ENCODE peak calls at places on chromosomes 6 and 20, in five cellular contexts. Z is HT1080; F is amygdala; H is stimulated activated CD4-positive, alpha-beta T cell treated with anti-CD3 and anti-CD28 coated beads, TNF-alpha, amount 100 ng/mL, for 24 hours; G is T1000. C is an unnamed sample.

GRCh38 chr6:37699138-37699766 is 1.6 kb upstream of the MDGA1 start:
- DNase-seq in Z (no peak), F (no peak), H (no peak), G (no peak), C (no peak)

GRCh38 chr6:145213614-145214013 is 521.7 kb downstream of the EPM2A start:
- DNase-seq in Z (no peak), F (no peak), H (no peak), G (no peak), C (no peak)

GRCh38 chr6:13354331-13355042 is 26.1 kb upstream of the TBC1D7 start:
- DNase-seq in Z (peak), F (no peak), H (no peak), G (no peak), C (no peak)

GRCh38 chr6:170063851-170064617 is 226.8 kb downstream of the DLL1 start:
- DNase-seq in Z (no peak), F (no peak), H (no peak), G (no peak), C (no peak)

GRCh38 chr20:16397053-16397452 is 176.2 kb downstream of the KIF16B start:
- DNase-seq in Z (no peak), F (peak), H (no peak), G (no peak), C (no peak)

GRCh38 chr20:51446656-51447055 is 95.9 kb downstream of the NFATC2 start:
- DNase-seq in Z (peak), F (no peak), H (no peak), G (peak), C (no peak)

GRCh38 chr6:2725999-2726567 is 24.6 kb downstream of the MYLK4 start:
- DNase-seq in Z (peak), F (no peak), H (no peak), G (no peak), C (no peak)

GRCh38 chr6:135105710-135106109 is 51.1 kb upstream of the HBS1L start:
- DNase-seq in Z (no peak), F (no peak), H (no peak), G (no peak), C (no peak)

GRCh38 chr20:57620274-57620990 is at the start of gene ZBP1:
- DNase-seq in Z (peak), F (no peak), H (peak), G (no peak), C (no peak)

GRCh38 chr6:96227135-96227534 is 211.4 kb downstream of the FUT9 start:
- DNase-seq in Z (peak), F (no peak), H (no peak), G (no peak), C (no peak)

GRCh38 chr20:52889225-52889624 is 82.9 kb upstream of the TSHZ2 start:
- DNase-seq in Z (no peak), F (no peak), H (no peak), G (peak), C (no peak)

GRCh38 chr20:57474816-57475215 is 50.1 kb downstream of the CTCFL start:
- DNase-seq in Z (no peak), F (no peak), H (no peak), G (no peak), C (no peak)

GRCh38 chr6:142913036-142913510 is 31.9 kb downstream of the HIVEP2 start:
- DNase-seq in Z (no peak), F (no peak), H (no peak), G (no peak), C (no peak)

GRCh38 chr6:164692772-164693171 is 616.6 kb downstream of the C6orf118 start:
- DNase-seq in Z (no peak), F (no peak), H (no peak), G (no peak), C (no peak)

GRCh38 chr20:50628326-50628725 is 63.0 kb downstream of the RIPOR3 start:
- DNase-seq in Z (no peak), F (no peak), H (no peak), G (no peak), C (peak)

GRCh38 chr20:61500791-61501321 is 248.8 kb downstream of the CDH4 start:
- DNase-seq in Z (no peak), F (no peak), H (no peak), G (no peak), C (no peak)

GRCh38 chr6:90483116-90483839 is 103.6 kb downstream of the MAP3K7 start:
- DNase-seq in Z (peak), F (no peak), H (no peak), G (no peak), C (no peak)

GRCh38 chr20:49468412-49468811 is 14.1 kb downstream of the KCNB1 start:
- DNase-seq in Z (no peak), F (no peak), H (no peak), G (no peak), C (no peak)

GRCh38 chr20:24328901-24329300 is 140.5 kb upstream of the SYNDIG1 start:
- DNase-seq in Z (peak), F (no peak), H (no peak), G (no peak), C (no peak)

GRCh38 chr6:89843070-89843469 is 13.4 kb downstream of the CASP8AP2 start:
- DNase-seq in Z (no peak), F (no peak), H (no peak), G (no peak), C (no peak)

GRCh38 chr20:24048014-24048611 is 59.5 kb upstream of the GGTLC1 start:
- DNase-seq in Z (no peak), F (no peak), H (no peak), G (no peak), C (no peak)

GRCh38 chr20:21376631-21377030 is 20.7 kb downstream of the NKX2-4 start:
- DNase-seq in Z (no peak), F (no peak), H (no peak), G (no peak), C (no peak)

GRCh38 chr6:51959744-51960383 is 127.5 kb downstream of the PKHD1 start:
- DNase-seq in Z (peak), F (peak), H (no peak), G (peak), C (peak)

GRCh38 chr20:59800309-59800708 is 133.1 kb downstream of the SYCP2 start:
- DNase-seq in Z (no peak), F (no peak), H (no peak), G (no peak), C (no peak)

GRCh38 chr20:21554376-21554890 is 40.6 kb upstream of the NKX2-2 start:
- DNase-seq in Z (no peak), F (no peak), H (no peak), G (no peak), C (no peak)

GRCh38 chr6:168554472-168554871 is 113.5 kb downstream of the SMOC2 start:
- DNase-seq in Z (no peak), F (no peak), H (no peak), G (no peak), C (no peak)

GRCh38 chr20:3409417-3409816 is 1.9 kb upstream of the DNAAF9 start:
- DNase-seq in Z (no peak), F (no peak), H (no peak), G (no peak), C (no peak)

GRCh38 chr20:20466341-20466879 is 98.5 kb downstream of the INSM1 start:
- DNase-seq in Z (peak), F (no peak), H (no peak), G (no peak), C (no peak)

GRCh38 chr6:107670792-107671199 is 153.3 kb downstream of the SCML4 start:
- DNase-seq in Z (peak), F (no peak), H (no peak), G (no peak), C (no peak)

GRCh38 chr6:82264824-82265223 is 17.3 kb upstream of the IBTK start:
- DNase-seq in Z (no peak), F (no peak), H (no peak), G (no peak), C (no peak)

GRCh38 chr6:33905081-33905609 is 101.3 kb upstream of the MLN start:
- DNase-seq in Z (no peak), F (no peak), H (no peak), G (no peak), C (no peak)

GRCh38 chr6:45637611-45638257 is 260.0 kb upstream of the SUPT3H start:
- DNase-seq in Z (no peak), F (no peak), H (no peak), G (no peak), C (no peak)

GRCh38 chr6:100260584-100260983 is 204.1 kb downstream of the SIM1 start:
- DNase-seq in Z (peak), F (no peak), H (no peak), G (no peak), C (no peak)

GRCh38 chr6:121881974-121882667 is 446.7 kb downstream of the GJA1 start:
- DNase-seq in Z (peak), F (no peak), H (no peak), G (peak), C (no peak)

GRCh38 chr6:43900560-43901329 is 130.7 kb downstream of the VEGFA start:
- DNase-seq in Z (no peak), F (no peak), H (no peak), G (no peak), C (no peak)

GRCh38 chr6:95083506-95083905 is 493.8 kb upstream of the MANEA start:
- DNase-seq in Z (no peak), F (no peak), H (no peak), G (no peak), C (no peak)

C was measured in NCI-H526 treated with DMSO at 0.1 percent for 48 hours.